ENCODE peak calls at places on chromosomes 6 and 20, in six cellular contexts. T is AG04450, U is kidney epithelial cell, B is HCT116, W is A549, V is transverse colon. M is an unnamed sample.

GRCh38 chr6:77463881-77464867 is 883 bp upstream of the HTR1B start:
- DNase-seq in T (no peak), U (no peak), B (no peak), W (peak; percentile 2), V (no peak), M (no peak)

GRCh38 chr6:326896-327537 is 34.7 kb downstream of the DUSP22 start:
- DNase-seq in T (no peak), U (no peak), B (no peak), W (no peak), V (no peak), M (no peak)

GRCh38 chr20:56722042-56722441 is 92.9 kb downstream of the TFAP2C start:
- DNase-seq in T (no peak), U (no peak), B (no peak), W (no peak), V (peak; percentile 30), M (no peak)

GRCh38 chr6:140319209-140319608 is 944.8 kb upstream of the CITED2 start:
- DNase-seq in T (peak; percentile 38), U (peak; percentile 14), B (no peak), W (peak; percentile 12), V (no peak), M (no peak)

GRCh38 chr6:32196682-32197616 is 4.5 kb upstream of the GPSM3 start:
- DNase-seq in T (no peak), U (no peak), B (no peak), W (peak; percentile 35), V (peak; percentile 40), M (no peak)

GRCh38 chr20:37651932-37652331 is 41.9 kb upstream of the CTNNBL1 start:
- DNase-seq in T (no peak), U (no peak), B (peak; percentile 36), W (peak; percentile 43), V (peak; percentile 31), M (peak; percentile 23)

GRCh38 chr6:43228951-43229802 is at the start of gene DNPH1:
- DNase-seq in T (no peak), U (no peak), B (peak; percentile 48), W (peak; percentile 59), V (peak; percentile 82), M (no peak)

GRCh38 chr6:23036401-23036983 is 467.1 kb downstream of the HDGFL1 start:
- DNase-seq in T (no peak), U (peak; percentile 1), B (no peak), W (no peak), V (no peak), M (no peak)

GRCh38 chr6:110328231-110328630 is 29.9 kb downstream of the METTL24 start:
- DNase-seq in T (no peak), U (no peak), B (no peak), W (no peak), V (no peak), M (no peak)

GRCh38 chr6:47111685-47112084 is 69.6 kb upstream of the ADGRF1 start:
- DNase-seq in T (peak; percentile 13), U (no peak), B (no peak), W (peak; percentile 58), V (peak; percentile 56), M (no peak)

GRCh38 chr6:122014961-122015360 is 384.5 kb upstream of the HSF2 start:
- DNase-seq in T (peak; percentile 68), U (no peak), B (no peak), W (no peak), V (no peak), M (no peak)

GRCh38 chr6:168180548-168181011 is 101.6 kb upstream of the FRMD1 start:
- DNase-seq in T (no peak), U (no peak), B (no peak), W (no peak), V (no peak), M (peak; percentile 21)

GRCh38 chr6:22064558-22064957 is 232.3 kb downstream of the PRL start:
- DNase-seq in T (no peak), U (no peak), B (no peak), W (no peak), V (no peak), M (no peak)

GRCh38 chr6:14804444-14805210 is 441.2 kb upstream of the JARID2 start:
- DNase-seq in T (peak; percentile 61), U (peak; percentile 19), B (no peak), W (no peak), V (peak; percentile 93), M (no peak)

GRCh38 chr6:89044988-89045387 is 35.6 kb upstream of the PNRC1 start:
- DNase-seq in T (no peak), U (no peak), B (no peak), W (no peak), V (no peak), M (no peak)

GRCh38 chr20:49989234-49990065 is 6.7 kb downstream of the SNAI1 start:
- DNase-seq in T (peak; percentile 59), U (no peak), B (no peak), W (peak; percentile 41), V (peak; percentile 27), M (no peak)

GRCh38 chr20:17722493-17723300 is 22.9 kb downstream of the BANF2 start:
- DNase-seq in T (no peak), U (no peak), B (no peak), W (no peak), V (no peak), M (no peak)

GRCh38 chr6:141594874-141595273 is 537.9 kb upstream of the GJE1 start:
- DNase-seq in T (no peak), U (no peak), B (no peak), W (no peak), V (no peak), M (no peak)

GRCh38 chr20:36497856-36498255 is 43.5 kb upstream of the MYL9 start:
- DNase-seq in T (no peak), U (no peak), B (no peak), W (no peak), V (no peak), M (no peak)

GRCh38 chr6:19838442-19839236 is 1.5 kb downstream of the ID4 start:
- DNase-seq in T (no peak), U (no peak), B (peak; percentile 33), W (peak; percentile 27), V (peak; percentile 32), M (no peak)

GRCh38 chr6:157281570-157281969 is 41.7 kb downstream of the TMEM242 start:
- DNase-seq in T (no peak), U (no peak), B (no peak), W (peak; percentile 38), V (peak; percentile 60), M (no peak)
- TF ChIP-seq CTCF in T (peak; percentile 27), U (no peak), B (peak; percentile 44), W (no peak), V (peak; percentile 59), M (peak; percentile 50)

DNA sequence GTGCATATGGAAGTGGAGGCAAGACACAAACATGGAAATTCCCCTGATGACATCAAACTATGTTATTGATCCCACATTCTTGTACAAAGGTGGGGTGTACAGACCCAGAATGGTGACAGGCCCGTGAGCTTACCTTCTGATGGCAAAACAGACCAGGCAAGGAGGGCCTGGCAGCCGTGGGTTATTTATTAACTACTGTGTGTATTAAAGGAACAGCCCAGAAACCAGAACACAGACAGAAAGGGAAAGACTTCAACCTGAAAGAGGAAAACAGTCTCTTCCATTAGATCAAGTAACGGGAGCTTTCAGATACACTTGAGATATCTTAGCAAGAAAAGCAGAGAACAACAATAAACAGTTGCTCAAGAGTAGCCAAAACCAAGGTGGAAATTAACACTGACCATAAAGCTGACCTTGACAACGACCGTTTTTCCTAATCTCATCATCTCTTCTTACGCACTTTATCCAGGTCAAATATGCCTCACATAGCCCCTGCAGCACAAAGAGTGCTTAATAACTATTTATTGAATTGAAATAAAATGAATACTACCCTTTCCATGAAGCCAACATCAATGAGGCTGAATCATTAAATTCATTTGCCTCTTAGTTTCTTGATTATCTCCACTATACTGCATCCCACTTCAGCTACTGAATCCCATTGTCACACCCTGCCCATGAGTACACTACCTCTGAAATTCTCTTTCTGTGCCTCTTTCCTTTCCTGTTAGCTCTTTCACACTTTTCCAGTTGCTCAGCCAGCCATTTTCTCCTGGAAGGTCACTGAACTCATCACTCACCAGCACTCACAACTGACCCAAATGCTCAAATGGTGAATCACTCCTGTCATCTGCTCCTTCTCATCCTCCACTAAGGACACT is 67.4 kb downstream of the MOXD1 start:
- DNase-seq in T (peak; percentile 53), U (peak; percentile 80), B (peak; percentile 68), W (peak; percentile 78), V (peak; percentile 15), M (no peak)
- H3K4me3 ChIP-seq in T (no peak overlapping the region), U (no peak overlapping the region), B (no peak overlapping the region), W (peak overlapping the region; percentile 27), V (no peak overlapping the region), M (no peak overlapping the region)

GRCh38 chr20:48170625-48171024 is 385.3 kb upstream of the SULF2 start:
- DNase-seq in T (no peak), U (no peak), B (no peak), W (no peak), V (no peak), M (no peak)
- TF ChIP-seq CTCF in T (no peak), U (no peak), B (no peak), W (no peak), V (no peak), M (no peak)

GRCh38 chr6:148509789-148510581 is 167.3 kb downstream of the SASH1 start:
- DNase-seq in T (peak; percentile 95), U (peak; percentile 67), B (no peak), W (peak; percentile 5), V (peak; percentile 59), M (no peak)

GRCh38 chr6:148509152-148509571 is 166.5 kb downstream of the SASH1 start:
- DNase-seq in T (no peak), U (no peak), B (no peak), W (no peak), V (no peak), M (no peak)

GRCh38 chr6:148502773-148503135 is 160.1 kb downstream of the SASH1 start:
- DNase-seq in T (no peak), U (no peak), B (no peak), W (no peak), V (no peak), M (no peak)

GRCh38 chr6:148508401-148509151 is 165.9 kb downstream of the SASH1 start:
- DNase-seq in T (no peak), U (no peak), B (no peak), W (no peak), V (no peak), M (no peak)

GRCh38 chr6:148507774-148508173 is 165.1 kb downstream of the SASH1 start:
- DNase-seq in T (no peak), U (no peak), B (no peak), W (no peak), V (no peak), M (no peak)
- H3K4me3 ChIP-seq in T (peak overlapping the region; percentile 62), U (no peak overlapping the region), B (no peak overlapping the region), W (no peak overlapping the region), V (peak overlapping the region; percentile 26), M (no peak overlapping the region)

M was measured in LNCaP clone FGC.